ENCODE peak calls at places on chromosomes 5 and 9, in eight cellular contexts. R, E, H, U, X, L, P and D are unnamed samples.

GRCh38 chr5:159439002-159439401 is 108.7 kb upstream of the IL12B start:
- DNase-seq in H (no peak), E (no peak), L (no peak), X (no peak), P (no peak), U (no peak), R (no peak), D (no peak)

GRCh38 chr9:16182784-16183183 is 629.9 kb downstream of the CCDC171 start:
- DNase-seq in U (no peak), E (no peak), P (no peak), L (no peak), H (no peak), X (no peak), R (no peak), D (no peak)

GRCh38 chr9:92590386-92590785 is 54.6 kb upstream of the ECM2 start:
- DNase-seq in L (no peak), E (no peak), X (peak; percentile 48), U (peak; percentile 22), H (no peak), R (no peak), P (no peak), D (peak; percentile 93)

GRCh38 chr5:32276173-32276853 is 36.4 kb downstream of the MTMR12 start:
- DNase-seq in L (no peak), R (no peak), H (peak; percentile 22), E (peak; percentile 23), P (no peak), U (peak; percentile 43), X (peak; percentile 47), D (no peak)

GRCh38 chr5:115337882-115338281 is 41.4 kb upstream of the CCDC112 start:
- DNase-seq in H (no peak), R (no peak), X (no peak), P (no peak), U (no peak), E (peak; percentile 30), L (no peak), D (no peak)

GRCh38 chr5:158758666-158759065 is 341.1 kb downstream of the EBF1 start:
- DNase-seq in L (no peak), H (peak; percentile 3), R (no peak), E (no peak), P (no peak), U (no peak), X (peak; percentile 2), D (no peak)

GRCh38 chr5:163402007-163402406 is 35.4 kb upstream of the CCNG1 start:
- DNase-seq in U (no peak), R (no peak), L (no peak), P (no peak), H (no peak), X (no peak), E (no peak), D (no peak)

GRCh38 chr9:83330207-83331196 is 207.7 kb downstream of the FRMD3 start:
- DNase-seq in X (no peak), L (no peak), R (no peak), H (no peak), P (no peak), E (peak; percentile 7), U (peak; percentile 13), D (no peak)

GRCh38 chr9:13139641-13140171 is 139.8 kb downstream of the MPDZ start:
- DNase-seq in X (peak; percentile 91), R (no peak), H (peak; percentile 38), E (peak; percentile 3), L (no peak), U (no peak), P (no peak), D (no peak)

GRCh38 chr5:123819818-123820217 is 307.8 kb downstream of the CSNK1G3 start:
- DNase-seq in P (no peak), R (no peak), U (no peak), L (no peak), E (peak; percentile 35), X (peak; percentile 93), H (peak; percentile 85), D (no peak)

GRCh38 chr5:41447761-41448510 is 62.5 kb downstream of the PLCXD3 start:
- DNase-seq in L (no peak), P (no peak), X (no peak), R (no peak), H (no peak), U (no peak), E (no peak), D (no peak)

GRCh38 chr9:72942451-72942850 is 10.4 kb downstream of the ALDH1A1 start:
- DNase-seq in E (no peak), P (no peak), H (peak; percentile 41), R (no peak), L (no peak), U (no peak), X (no peak), D (no peak)

GRCh38 chr5:39716532-39716971 is 291.8 kb upstream of the DAB2 start:
- DNase-seq in P (peak; percentile 58), R (peak; percentile 54), E (peak; percentile 67), U (peak; percentile 74), L (no peak), X (peak; percentile 46), H (peak; percentile 85), D (no peak)

GRCh38 chr5:64872044-64872443 is 103.3 kb downstream of the CWC27 start:
- DNase-seq in L (no peak), P (no peak), X (peak; percentile 50), E (no peak), U (no peak), H (no peak), R (no peak), D (no peak)

GRCh38 chr5:72937517-72938061 is 18.3 kb upstream of the FCHO2 start:
- DNase-seq in E (no peak), R (no peak), P (no peak), H (no peak), X (no peak), L (no peak), U (peak; percentile 51), D (no peak)

GRCh38 chr9:123326662-123327093 is 29.3 kb upstream of the CRB2 start:
- DNase-seq in L (no peak), R (no peak), E (no peak), X (no peak), U (peak; percentile 84), H (no peak), P (no peak), D (no peak)

DNA sequence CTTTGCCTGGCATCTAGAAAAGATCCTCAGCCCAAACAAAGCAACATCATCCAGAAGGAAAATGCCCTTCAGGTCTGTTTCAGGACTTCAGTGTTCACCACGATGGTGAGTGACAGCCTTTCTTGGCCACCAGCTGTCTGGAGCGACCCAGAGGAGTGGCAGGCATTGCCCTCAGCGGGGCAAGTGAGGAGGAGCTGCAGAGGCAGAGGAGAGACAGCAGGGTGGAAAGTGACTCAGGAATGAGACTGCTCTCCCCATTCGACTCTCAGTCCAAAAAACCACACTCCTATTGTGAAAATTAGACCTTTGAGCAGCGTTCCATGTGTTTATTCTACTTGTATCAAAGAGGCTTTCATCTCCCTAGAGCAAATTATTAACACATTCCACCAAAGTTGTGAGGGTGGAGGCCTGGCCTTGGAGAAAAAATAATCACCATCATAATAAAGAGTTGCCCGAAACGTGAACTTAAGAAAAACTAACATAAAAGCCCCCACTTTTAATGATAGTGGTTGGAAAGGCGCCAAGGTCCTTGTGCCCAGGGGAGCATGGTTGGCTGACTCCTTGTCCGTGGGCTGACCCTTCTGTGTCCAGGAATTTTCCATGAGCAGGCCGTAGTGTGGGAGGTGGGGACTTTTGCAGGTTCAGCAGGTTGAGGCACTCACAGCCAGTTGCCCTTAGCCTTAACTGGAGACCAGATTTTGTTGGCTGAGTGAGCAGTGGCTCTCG is 125.7 kb upstream of the ANKRD55 start:
- DNase-seq in E (peak; percentile 100), U (no peak), R (no peak), P (peak; percentile 53), H (peak; percentile 71), X (peak; percentile 12), L (no peak), D (no peak)
- TF ChIP-seq POLR2A in E (peak; percentile 78), U (no peak), R (no peak), P (no peak), H (no peak), X (no peak), L (no peak), D (no peak)

GRCh38 chr5:1502737-1503120 is 21.0 kb downstream of the LPCAT1 start:
- DNase-seq in P (no peak), U (no peak), R (no peak), H (no peak), X (no peak), E (no peak), L (no peak), D (no peak)
- H3K4me3 ChIP-seq in P (no peak overlapping the region), U (no peak overlapping the region), R (no peak overlapping the region), H (no peak overlapping the region), X (no peak overlapping the region), E (no peak overlapping the region), L (no peak overlapping the region), D (no peak overlapping the region)

GRCh38 chr9:33022755-33023154 is 2.3 kb upstream of the DNAJA1 start:
- DNase-seq in E (no peak), R (no peak), P (no peak), L (no peak), H (no peak), U (no peak), X (no peak), D (no peak)

GRCh38 chr9:33024126-33024965 is 727 bp upstream of the DNAJA1 start:
- DNase-seq in H (peak; percentile 35), L (no peak), U (peak; percentile 74), R (no peak), E (peak; percentile 16), X (peak; percentile 22), P (no peak), D (no peak)

GRCh38 chr9:33023661-33024060 is 1.4 kb upstream of the DNAJA1 start:
- DNase-seq in H (no peak), X (no peak), L (no peak), U (no peak), R (no peak), P (no peak), E (no peak), D (no peak)

GRCh38 chr9:33024966-33025571 is at the start of gene DNAJA1:
- DNase-seq in H (peak; percentile 95), E (peak; percentile 82), L (peak; percentile 57), X (peak; percentile 91), R (peak; percentile 92), P (peak; percentile 96), U (peak; percentile 99), D (peak; percentile 99)

DNA sequence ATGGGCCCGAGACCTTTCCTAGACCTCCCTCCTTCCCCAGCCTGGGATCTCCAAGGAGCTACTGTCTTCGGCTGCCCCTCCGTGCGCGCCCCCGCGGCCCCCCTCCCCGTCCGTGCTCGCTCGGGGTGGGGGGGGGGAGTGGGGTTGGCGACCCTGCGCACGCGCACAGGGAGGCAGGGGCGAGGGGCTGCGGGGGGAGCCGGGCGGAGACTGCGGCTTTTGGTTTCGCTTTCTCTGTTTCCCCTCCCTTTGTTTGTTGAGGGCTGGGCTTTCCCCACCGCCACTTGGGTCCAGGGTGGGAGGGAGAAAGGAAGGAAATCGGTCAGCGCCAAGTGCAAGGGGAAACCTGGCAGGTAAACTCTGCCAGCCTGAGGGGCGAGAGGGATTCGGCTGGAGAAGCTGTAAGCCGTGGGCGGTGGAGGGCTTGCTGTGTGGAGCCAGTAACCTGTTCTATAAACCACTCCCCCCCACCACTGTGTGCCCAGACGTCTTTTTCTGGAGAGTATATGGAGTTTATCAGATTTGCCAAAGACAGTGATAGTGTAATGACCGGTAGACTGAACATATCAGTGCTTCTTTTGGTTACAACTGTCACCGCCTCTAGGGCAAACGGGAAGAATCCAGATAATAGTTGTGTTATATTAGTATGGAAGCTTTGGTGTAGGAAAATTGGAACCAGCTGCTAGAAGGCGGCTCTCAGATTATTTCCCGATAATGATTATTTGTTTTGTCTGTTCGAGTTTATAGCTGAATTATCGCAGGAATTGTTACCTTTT is 687 bp downstream of the DNAJA1 start:
- DNase-seq in X (peak; percentile 32), E (peak; percentile 73), H (peak; percentile 27), P (peak; percentile 65), L (no peak), U (peak; percentile 89), R (no peak), D (peak; percentile 51)
- TF ChIP-seq POLR2A in X (no peak), E (no peak), H (no peak), P (no peak), L (no peak), U (no peak), R (no peak), D (no peak)

GRCh38 chr5:127028822-127029457 is 1.4 kb downstream of the MARCHF3 start:
- DNase-seq in U (peak; percentile 84), H (no peak), E (peak; percentile 68), L (peak; percentile 6), X (peak; percentile 36), P (no peak), R (no peak), D (no peak)
- H3K4me3 ChIP-seq in U (peak overlapping the region; percentile 80), H (no peak overlapping the region), E (peak overlapping the region; percentile 88), L (peak overlapping the region; percentile 78), X (peak overlapping the region; percentile 83), P (peak overlapping the region; percentile 76), R (peak overlapping the region; percentile 89), D (no peak overlapping the region)